ENCODE peak calls at places on chromosome 14, in eight cellular contexts. P, O, I, M, V, Q, Z and S are unnamed samples.

GRCh38 chr14:78010688-78011087 is 159.5 kb upstream of the NRXN3 start:
- DNase-seq in Q (peak), V (no peak), O (peak), Z (no peak), M (no peak), P (peak), I (no peak), S (no peak)

GRCh38 chr14:98210045-98210678 is 1061.8 kb downstream of the BCL11B start:
- DNase-seq in I (no peak), V (no peak), P (no peak), Z (no peak), O (no peak), Q (no peak), M (no peak), S (peak)

GRCh38 chr14:53458368-53458814 is 305.3 kb upstream of the DDHD1 start:
- DNase-seq in P (no peak), M (no peak), V (no peak), Q (peak), O (peak), I (no peak), Z (peak), S (no peak)

GRCh38 chr14:32078794-32079663 is 1.9 kb downstream of the ARHGAP5 start:
- DNase-seq in Q (peak), Z (no peak), P (no peak), I (no peak), O (peak), M (no peak), V (no peak), S (no peak)

GRCh38 chr14:100375273-100375962 is 52.3 kb downstream of the SLC25A47 start:
- DNase-seq in O (peak), M (no peak), V (peak), P (peak), Z (peak), I (peak), Q (peak), S (peak)

GRCh38 chr14:38224328-38224727 is 16.6 kb downstream of the SSTR1 start:
- DNase-seq in V (no peak), O (no peak), P (no peak), Q (no peak), I (no peak), Z (no peak), M (no peak), S (no peak)

GRCh38 chr14:55361190-55361589 is 50.4 kb downstream of the ATG14 start:
- DNase-seq in Q (no peak), V (no peak), Z (no peak), P (no peak), I (no peak), M (no peak), O (no peak), S (no peak)

GRCh38 chr14:96158735-96159134 is 45.9 kb upstream of the BDKRB2 start:
- DNase-seq in O (no peak), P (no peak), I (no peak), M (no peak), V (no peak), Z (no peak), Q (no peak), S (no peak)

GRCh38 chr14:99681101-99681831 is 2.8 kb upstream of the CYP46A1 start:
- DNase-seq in M (no peak), I (peak), Z (no peak), O (no peak), Q (no peak), P (no peak), V (no peak), S (no peak)

GRCh38 chr14:32761381-32761968 is 177.2 kb upstream of the NPAS3 start:
- DNase-seq in P (no peak), M (no peak), Z (no peak), O (peak), V (no peak), Q (peak), I (no peak), S (no peak)

GRCh38 chr14:68248481-68249255 is 429.1 kb downstream of the RAD51B start:
- DNase-seq in P (no peak), Q (peak), Z (no peak), M (no peak), V (peak), I (no peak), O (peak), S (no peak)

GRCh38 chr14:66359500-66359899 is 126.7 kb upstream of the CCDC196 start:
- DNase-seq in Z (no peak), P (no peak), V (peak), O (peak), Q (peak), I (no peak), M (no peak), S (no peak)

GRCh38 chr14:96914729-96915128 is 117.5 kb downstream of the VRK1 start:
- DNase-seq in Q (no peak), O (no peak), I (no peak), V (no peak), Z (no peak), P (no peak), M (no peak), S (no peak)

GRCh38 chr14:59208224-59208814 is 19.9 kb downstream of the DAAM1 start:
- DNase-seq in Z (no peak), V (no peak), I (no peak), M (no peak), P (no peak), O (peak), Q (peak), S (no peak)

GRCh38 chr14:100165825-100166520 is 6.5 kb upstream of the DEGS2 start:
- DNase-seq in M (no peak), I (no peak), Q (no peak), Z (no peak), P (no peak), V (no peak), O (no peak), S (no peak)

GRCh38 chr14:105414456-105415371 is 4.9 kb upstream of the MTA1 start:
- DNase-seq in Q (peak), O (peak), Z (peak), V (peak), I (peak), M (peak), P (peak), S (peak)

GRCh38 chr14:50040905-50041465 is 75.4 kb downstream of the VCPKMT start:
- DNase-seq in O (no peak), M (no peak), V (no peak), I (no peak), P (no peak), Q (no peak), Z (no peak), S (no peak)

GRCh38 chr14:56131865-56132830 is 13.9 kb downstream of the PELI2 start:
- DNase-seq in I (no peak), P (no peak), O (no peak), Q (no peak), M (no peak), V (no peak), Z (no peak), S (no peak)

DNA sequence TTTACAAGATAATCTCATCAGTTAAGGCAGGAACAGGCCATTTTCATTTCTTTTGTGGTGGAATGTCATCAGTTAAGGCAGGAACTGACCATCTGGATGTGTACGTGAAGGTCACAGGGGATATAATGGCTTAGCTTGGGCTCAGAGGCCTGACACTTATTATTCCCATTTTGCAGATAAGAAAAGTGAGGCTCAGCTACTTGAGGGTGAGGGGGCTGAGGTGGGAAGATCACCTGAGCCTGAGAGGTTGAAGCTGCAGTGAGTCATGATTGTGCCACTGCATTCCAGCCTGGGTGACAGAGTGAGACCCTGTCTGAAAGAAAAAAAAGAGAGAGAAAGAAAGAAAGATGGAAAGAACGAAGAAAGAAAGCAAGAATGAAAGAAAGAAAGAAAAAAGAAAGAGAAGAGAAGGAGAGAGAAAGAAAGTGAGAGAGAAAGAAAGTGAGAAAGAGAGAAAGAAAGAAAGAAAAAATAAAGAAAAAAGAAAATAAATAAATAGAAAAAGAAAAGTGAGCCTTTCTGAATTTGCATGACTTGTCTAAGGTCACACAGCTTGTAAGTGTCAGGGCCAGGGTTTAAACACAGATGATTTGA is 142.0 kb downstream of the TMEM30B start:
- DNase-seq in Q (no peak), Z (no peak), O (no peak), I (no peak), P (no peak), M (no peak), V (no peak), S (no peak)
- TF ChIP-seq CTCF in Q (no peak), Z (no peak), O (no peak), I (no peak), P (no peak), M (no peak), V (no peak), S (no peak)

DNA sequence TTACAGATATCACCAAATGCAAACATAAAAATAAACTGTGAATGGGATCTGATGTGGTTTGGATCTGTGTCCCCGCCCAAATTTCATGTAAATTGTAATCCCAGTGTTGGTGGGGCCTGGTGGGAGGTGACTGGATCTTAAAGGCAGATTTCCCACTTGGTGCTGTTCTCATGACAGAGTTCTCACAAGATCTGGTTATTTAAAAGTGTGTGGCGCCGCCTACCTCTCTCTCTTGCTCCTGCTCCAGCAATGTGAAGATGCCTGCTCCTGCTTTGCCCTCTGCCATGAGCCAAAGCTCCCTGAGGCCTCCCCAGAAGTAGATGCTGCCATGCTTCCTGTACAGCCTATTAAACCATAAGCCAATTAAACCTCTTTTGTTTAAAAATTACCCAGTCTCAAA is 47.8 kb downstream of the SLC25A21 start:
- DNase-seq in M (no peak), I (no peak), Q (no peak), Z (peak), P (no peak), V (no peak), O (no peak), S (no peak)
- TF ChIP-seq CTCF in M (no peak), I (no peak), Q (no peak), Z (no peak), P (no peak), V (no peak), O (no peak), S (no peak)

DNA sequence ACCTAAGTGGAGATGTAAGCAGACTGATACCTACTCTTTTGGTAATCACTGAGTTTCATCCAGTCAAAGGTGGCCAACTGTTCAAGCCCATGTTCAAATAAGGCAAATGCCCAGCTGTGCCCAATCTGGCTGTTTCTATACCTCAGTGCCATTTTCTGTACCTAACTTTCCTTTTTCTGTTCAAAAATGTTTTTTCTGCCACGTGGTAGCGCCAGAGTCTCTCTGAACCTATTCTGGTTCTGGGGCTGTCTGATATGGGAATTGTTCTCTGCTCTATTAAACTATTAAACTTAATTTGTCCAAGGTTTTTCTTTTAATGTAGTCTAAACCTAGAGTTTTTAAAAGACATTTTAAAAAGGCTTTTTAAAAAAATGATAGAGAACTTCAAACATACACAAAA is 391.2 kb downstream of the NOVA1 start:
- DNase-seq in V (no peak), M (no peak), Q (no peak), P (no peak), O (no peak), Z (no peak), I (no peak), S (no peak)
- TF ChIP-seq CTCF in V (no peak), M (no peak), Q (no peak), P (no peak), O (no peak), Z (no peak), I (no peak), S (no peak)

GRCh38 chr14:75673345-75673744 is 12.3 kb downstream of the TTLL5 start:
- DNase-seq in M (no peak), O (no peak), P (no peak), Z (no peak), I (no peak), V (no peak), Q (no peak), S (no peak)

GRCh38 chr14:75672588-75673192 is 11.6 kb downstream of the TTLL5 start:
- DNase-seq in P (no peak), O (no peak), Q (no peak), I (no peak), V (no peak), M (no peak), Z (no peak), S (no peak)

DNA sequence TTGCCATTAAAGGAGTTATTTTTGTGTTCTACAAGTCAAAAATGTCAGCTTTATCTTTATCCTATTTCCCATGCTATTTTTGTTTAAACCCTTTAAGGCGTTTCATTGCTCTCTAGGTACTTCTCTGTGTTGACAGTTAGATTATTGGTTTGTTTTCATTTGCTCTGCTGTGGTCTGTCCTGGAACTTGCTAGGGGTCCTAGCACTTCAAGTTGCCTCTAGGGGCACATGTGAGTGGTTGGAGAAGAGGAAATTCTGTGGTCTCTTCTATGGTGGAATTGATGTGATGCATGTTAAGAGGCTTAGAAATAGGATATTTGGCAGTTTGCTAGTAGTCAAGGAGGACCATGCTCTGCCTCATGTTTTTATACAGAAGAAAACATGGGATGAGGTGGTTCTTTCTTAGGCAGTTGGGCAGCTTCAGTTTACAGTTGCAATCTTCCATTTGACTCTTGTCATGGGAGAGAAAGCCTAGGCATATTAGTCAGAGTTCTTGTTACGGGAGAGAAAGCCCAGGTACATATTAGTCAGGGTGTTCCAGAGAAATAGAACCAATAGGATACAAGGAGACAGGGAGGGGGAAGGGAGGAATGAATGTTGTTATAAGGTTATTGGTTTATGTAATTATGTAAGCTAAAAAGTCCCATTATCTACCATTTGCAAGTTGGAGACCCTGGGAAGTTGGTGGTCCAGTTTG is 14.4 kb downstream of the TTLL5 start:
- DNase-seq in Q (peak), O (peak), P (no peak), Z (no peak), M (no peak), I (no peak), V (no peak), S (no peak)
- TF ChIP-seq CTCF in Q (peak), O (no peak), P (no peak), Z (no peak), M (no peak), I (no peak), V (no peak), S (no peak)